ENCODE peak calls at places on chromosomes 11 and 22, in nine cellular contexts. O is lower lobe of right lung; I is T follicular helper cell; Z is stromal cell of bone marrow; L is NCI-H1105 treated with DMSO at 0.1 percent for 48 hours; C is activated CD4-positive, alpha-beta T cell treated with anti-CD3 and anti-CD28 coated beads, Interleukin-2, amount 50 U/mL, for 24 hours; Q is H4; H is lung; D is dorsolateral prefrontal cortex. J is an unnamed sample.

GRCh38 chr11:120285256-120285655 is 39.8 kb upstream of the TLCD5 start:
- DNase-seq in O (no peak), I (no peak), Z (no peak), L (no peak), C (no peak), Q (no peak), H (no peak), D (no peak), J (no peak)

GRCh38 chr11:109241988-109242387 is 180.0 kb upstream of the C11orf87 start:
- DNase-seq in O (no peak), I (no peak), Z (no peak), L (no peak), C (no peak), Q (no peak), H (no peak), D (no peak), J (no peak)

GRCh38 chr22:22070371-22070824 is 87.8 kb upstream of the TOP3B start:
- DNase-seq in O (no peak), I (no peak), Z (no peak), L (no peak), C (no peak), Q (no peak), H (no peak), D (no peak), J (no peak)

GRCh38 chr11:118147502-118147901 is 5.1 kb downstream of the SCN4B start:
- DNase-seq in O (no peak), I (no peak), Z (no peak), L (no peak), C (no peak), Q (no peak), H (no peak), D (no peak), J (no peak)

GRCh38 chr11:101436511-101437142 is 147.2 kb downstream of the TRPC6 start:
- DNase-seq in O (no peak), I (no peak), Z (no peak), L (peak; percentile 39), C (no peak), Q (peak; percentile 42), H (no peak), D (no peak), J (no peak)

GRCh38 chr11:60155928-60156327 is 27.0 kb downstream of the MS4A6A start:
- DNase-seq in O (no peak), I (no peak), Z (no peak), L (no peak), C (no peak), Q (no peak), H (no peak), D (no peak), J (no peak)

GRCh38 chr22:19721486-19722172 is 1.7 kb upstream of the GP1BB start:
- DNase-seq in O (no peak), I (no peak), Z (no peak), L (no peak), C (no peak), Q (no peak), H (no peak), D (no peak), J (no peak)

GRCh38 chr11:34986883-34987525 is 70.6 kb downstream of the PDHX start:
- DNase-seq in O (no peak), I (no peak), Z (no peak), L (no peak), C (no peak), Q (no peak), H (no peak), D (no peak), J (no peak)

GRCh38 chr11:116513894-116514293 is 258.9 kb downstream of the BUD13 start:
- DNase-seq in O (no peak), I (no peak), Z (peak; percentile 1), L (no peak), C (no peak), Q (peak; percentile 15), H (no peak), D (no peak), J (peak; percentile 59)

GRCh38 chr22:50072714-50073538 is 12.3 kb downstream of the MLC1 start:
- DNase-seq in O (no peak), I (no peak), Z (no peak), L (no peak), C (no peak), Q (no peak), H (no peak), D (no peak), J (no peak)

GRCh38 chr22:45450931-45451651 is 37.6 kb downstream of the RIBC2 start:
- DNase-seq in O (no peak), I (no peak), Z (peak; percentile 94), L (no peak), C (no peak), Q (peak; percentile 21), H (no peak), D (no peak), J (no peak)

GRCh38 chr11:70297341-70297740 is 26.9 kb downstream of the PPFIA1 start:
- DNase-seq in O (no peak), I (no peak), Z (no peak), L (no peak), C (no peak), Q (no peak), H (no peak), D (no peak), J (peak; percentile 10)

GRCh38 chr11:31355817-31356216 is 13.7 kb downstream of the DCDC1 start:
- DNase-seq in O (no peak), I (no peak), Z (no peak), L (no peak), C (no peak), Q (no peak), H (no peak), D (no peak), J (peak; percentile 15)

GRCh38 chr11:19091366-19091765 is 25.6 kb upstream of the ZDHHC13 start:
- DNase-seq in O (no peak), I (no peak), Z (no peak), L (no peak), C (no peak), Q (no peak), H (no peak), D (no peak), J (no peak)

GRCh38 chr22:19213496-19214473 is 35.2 kb upstream of the SLC25A1 start:
- DNase-seq in O (no peak), I (no peak), Z (no peak), L (no peak), C (no peak), Q (no peak), H (no peak), D (no peak), J (no peak)

GRCh38 chr11:19498986-19499669 is 213.5 kb upstream of the NAV2 start:
- DNase-seq in O (no peak), I (no peak), Z (no peak), L (peak; percentile 81), C (no peak), Q (no peak), H (no peak), D (no peak), J (no peak)

GRCh38 chr11:58787903-58788302 is 56.2 kb upstream of the GLYAT start:
- DNase-seq in O (no peak), I (no peak), Z (no peak), L (no peak), C (no peak), Q (no peak), H (no peak), D (no peak), J (peak; percentile 15)

GRCh38 chr11:102177974-102178631 is 67.9 kb downstream of the YAP1 start:
- DNase-seq in O (no peak), I (no peak), Z (peak; percentile 85), L (no peak), C (no peak), Q (peak; percentile 74), H (no peak), D (no peak), J (peak; percentile 68)

GRCh38 chr22:47022475-47022874 is 260.0 kb downstream of the TBC1D22A start:
- DNase-seq in O (no peak), I (no peak), Z (no peak), L (no peak), C (no peak), Q (no peak), H (no peak), D (no peak), J (no peak)

GRCh38 chr22:48553119-48553518 is 1274.6 kb downstream of the BRD1 start:
- DNase-seq in O (no peak), I (no peak), Z (no peak), L (no peak), C (no peak), Q (no peak), H (no peak), D (no peak), J (no peak)

GRCh38 chr22:38203090-38203810 is 1.5 kb downstream of the MAFF start:
- DNase-seq in O (peak; percentile 85), I (no peak), Z (no peak), L (peak; percentile 27), C (no peak), Q (no peak), H (peak; percentile 63), D (no peak), J (peak; percentile 60)

GRCh38 chr11:131195801-131196517 is 174.5 kb upstream of the NTM start:
- DNase-seq in O (peak; percentile 61), I (no peak), Z (no peak), L (peak; percentile 100), C (no peak), Q (peak; percentile 66), H (peak; percentile 67), D (no peak), J (peak; percentile 75)

GRCh38 chr11:84524422-84525051 is 1102.6 kb downstream of the DLG2 start:
- DNase-seq in O (no peak), I (no peak), Z (peak; percentile 28), L (peak; percentile 5), C (no peak), Q (peak; percentile 22), H (no peak), D (no peak), J (no peak)

J was measured in Daoy.